ENCODE peak calls at places on chromosomes 11 and 22, in seven cellular contexts. One of them, this sample, is unnamed.

GRCh38 chr11:100791873-100792272 is 104.8 kb downstream of the ARHGAP42 start:
- DNase-seq in GM12891: no peak
- DNase-seq in H1: no peak
- DNase-seq in lower leg skin: no peak
- DNase-seq in K562: no peak
- DNase-seq in transverse colon: no peak
- DNase-seq in A549: no peak
- DNase-seq in this sample: no peak

GRCh38 chr11:105432241-105432995 is 177.5 kb upstream of the GRIA4 start:
- DNase-seq in transverse colon: no peak
- DNase-seq in K562: no peak
- DNase-seq in A549: no peak
- DNase-seq in lower leg skin: no peak
- DNase-seq in GM12891: no peak
- DNase-seq in H1: no peak
- DNase-seq in this sample: no peak

GRCh38 chr11:43399983-43400630 is 41.4 kb downstream of the TTC17 start:
- DNase-seq in transverse colon: no peak
- DNase-seq in K562: no peak
- DNase-seq in lower leg skin: no peak
- DNase-seq in GM12891: no peak
- DNase-seq in H1: no peak
- DNase-seq in A549: no peak
- DNase-seq in this sample: no peak

GRCh38 chr11:77322926-77323590 is 21.6 kb upstream of the GDPD4 start:
- DNase-seq in GM12891: no peak
- DNase-seq in lower leg skin: no peak
- DNase-seq in transverse colon: no peak
- DNase-seq in K562: no peak
- DNase-seq in H1: no peak
- DNase-seq in A549: no peak
- DNase-seq in this sample: no peak

GRCh38 chr11:61023086-61024035 is 51.9 kb downstream of the CD6 start:
- DNase-seq in A549: no peak
- DNase-seq in GM12891: no peak
- DNase-seq in lower leg skin: no peak
- DNase-seq in K562: no peak
- DNase-seq in H1: no peak
- DNase-seq in transverse colon: peak
- DNase-seq in this sample: no peak

GRCh38 chr11:73381589-73381988 is 5.4 kb downstream of the RELT start:
- DNase-seq in GM12891: no peak
- DNase-seq in H1: no peak
- DNase-seq in K562: no peak
- DNase-seq in transverse colon: no peak
- DNase-seq in A549: no peak
- DNase-seq in lower leg skin: no peak
- DNase-seq in this sample: no peak

GRCh38 chr22:45968003-45968650 is 8.8 kb downstream of the WNT7B start:
- DNase-seq in K562: no peak
- DNase-seq in A549: no peak
- DNase-seq in transverse colon: no peak
- DNase-seq in H1: no peak
- DNase-seq in lower leg skin: no peak
- DNase-seq in GM12891: no peak
- DNase-seq in this sample: no peak

GRCh38 chr11:119594639-119595249 is 134.3 kb downstream of the NECTIN1 start:
- DNase-seq in K562: peak
- DNase-seq in GM12891: no peak
- DNase-seq in A549: no peak
- DNase-seq in H1: no peak
- DNase-seq in transverse colon: no peak
- DNase-seq in lower leg skin: no peak
- DNase-seq in this sample: no peak

GRCh38 chr22:26398741-26399153 is 30.3 kb upstream of the ASPHD2 start:
- DNase-seq in K562: peak
- DNase-seq in transverse colon: peak
- DNase-seq in lower leg skin: peak
- DNase-seq in H1: peak
- DNase-seq in A549: peak
- DNase-seq in GM12891: peak
- DNase-seq in this sample: peak

GRCh38 chr11:34972892-34973291 is 56.5 kb downstream of the PDHX start:
- DNase-seq in A549: no peak
- DNase-seq in K562: no peak
- DNase-seq in H1: no peak
- DNase-seq in GM12891: no peak
- DNase-seq in transverse colon: no peak
- DNase-seq in lower leg skin: no peak
- DNase-seq in this sample: no peak

GRCh38 chr11:62981743-62982142 is 3.0 kb downstream of the SLC22A6 start:
- DNase-seq in transverse colon: no peak
- DNase-seq in lower leg skin: no peak
- DNase-seq in H1: peak
- DNase-seq in GM12891: no peak
- DNase-seq in A549: no peak
- DNase-seq in K562: no peak
- DNase-seq in this sample: no peak

GRCh38 chr11:61972796-61973602 is 5.6 kb upstream of the FTH1 start:
- DNase-seq in transverse colon: no peak
- DNase-seq in H1: no peak
- DNase-seq in GM12891: no peak
- DNase-seq in lower leg skin: peak
- DNase-seq in K562: no peak
- DNase-seq in A549: no peak
- DNase-seq in this sample: no peak

GRCh38 chr11:109735139-109735538 is 313.1 kb downstream of the C11orf87 start:
- DNase-seq in transverse colon: no peak
- DNase-seq in GM12891: no peak
- DNase-seq in K562: no peak
- DNase-seq in A549: no peak
- DNase-seq in lower leg skin: no peak
- DNase-seq in H1: no peak
- DNase-seq in this sample: no peak

GRCh38 chr11:27380796-27381195 is 17.8 kb upstream of the CCDC34 start:
- DNase-seq in K562: no peak
- DNase-seq in H1: no peak
- DNase-seq in GM12891: no peak
- DNase-seq in lower leg skin: no peak
- DNase-seq in transverse colon: no peak
- DNase-seq in A549: no peak
- DNase-seq in this sample: no peak

GRCh38 chr11:1163911-1164735 is 6.4 kb downstream of the MUC5AC start:
- DNase-seq in H1: no peak
- DNase-seq in transverse colon: peak
- DNase-seq in GM12891: no peak
- DNase-seq in A549: no peak
- DNase-seq in K562: no peak
- DNase-seq in lower leg skin: peak
- DNase-seq in this sample: no peak

GRCh38 chr11:132844956-132845355 is 687.3 kb downstream of the OPCML start:
- DNase-seq in lower leg skin: peak
- DNase-seq in H1: no peak
- DNase-seq in A549: no peak
- DNase-seq in transverse colon: no peak
- DNase-seq in K562: no peak
- DNase-seq in GM12891: no peak
- DNase-seq in this sample: no peak

GRCh38 chr11:76335827-76336226 is 45.1 kb downstream of the THAP12 start:
- DNase-seq in transverse colon: no peak
- DNase-seq in lower leg skin: no peak
- DNase-seq in GM12891: no peak
- DNase-seq in K562: no peak
- DNase-seq in H1: no peak
- DNase-seq in A549: no peak
- DNase-seq in this sample: no peak

GRCh38 chr11:64267207-64267945 is 16.0 kb downstream of the PLCB3 start:
- DNase-seq in transverse colon: no peak
- DNase-seq in A549: no peak
- DNase-seq in lower leg skin: no peak
- DNase-seq in H1: no peak
- DNase-seq in K562: no peak
- DNase-seq in GM12891: no peak
- DNase-seq in this sample: no peak

GRCh38 chr22:49999901-50000586 is 12.5 kb downstream of the IL17REL start:
- DNase-seq in transverse colon: no peak
- DNase-seq in H1: peak
- DNase-seq in lower leg skin: peak
- DNase-seq in GM12891: no peak
- DNase-seq in K562: no peak
- DNase-seq in A549: no peak
- DNase-seq in this sample: no peak

GRCh38 chr11:36427876-36428275 is 82.2 kb downstream of the TRAF6 start:
- DNase-seq in K562: no peak
- DNase-seq in GM12891: no peak
- DNase-seq in H1: no peak
- DNase-seq in lower leg skin: no peak
- DNase-seq in A549: no peak
- DNase-seq in transverse colon: no peak
- DNase-seq in this sample: no peak

GRCh38 chr11:26930518-26931247 is 63.2 kb upstream of the FIBIN start:
- DNase-seq in transverse colon: no peak
- DNase-seq in GM12891: no peak
- DNase-seq in K562: no peak
- DNase-seq in H1: no peak
- DNase-seq in A549: no peak
- DNase-seq in lower leg skin: no peak
- DNase-seq in this sample: no peak

GRCh38 chr11:12232819-12233601 is 122.6 kb downstream of the MICAL2 start:
- DNase-seq in transverse colon: no peak
- DNase-seq in H1: no peak
- DNase-seq in GM12891: no peak
- DNase-seq in K562: no peak
- DNase-seq in A549: peak
- DNase-seq in lower leg skin: no peak
- DNase-seq in this sample: no peak

GRCh38 chr11:48049036-48049435 is 68.7 kb downstream of the PTPRJ start:
- DNase-seq in H1: no peak
- DNase-seq in lower leg skin: no peak
- DNase-seq in transverse colon: no peak
- DNase-seq in GM12891: no peak
- DNase-seq in K562: no peak
- DNase-seq in A549: no peak
- DNase-seq in this sample: no peak

GRCh38 chr22:34055525-34056200 is 135.4 kb upstream of the LARGE1 start:
- DNase-seq in lower leg skin: no peak
- DNase-seq in K562: peak
- DNase-seq in A549: peak
- DNase-seq in GM12891: no peak
- DNase-seq in H1: peak
- DNase-seq in transverse colon: no peak
- DNase-seq in this sample: no peak

DNA sequence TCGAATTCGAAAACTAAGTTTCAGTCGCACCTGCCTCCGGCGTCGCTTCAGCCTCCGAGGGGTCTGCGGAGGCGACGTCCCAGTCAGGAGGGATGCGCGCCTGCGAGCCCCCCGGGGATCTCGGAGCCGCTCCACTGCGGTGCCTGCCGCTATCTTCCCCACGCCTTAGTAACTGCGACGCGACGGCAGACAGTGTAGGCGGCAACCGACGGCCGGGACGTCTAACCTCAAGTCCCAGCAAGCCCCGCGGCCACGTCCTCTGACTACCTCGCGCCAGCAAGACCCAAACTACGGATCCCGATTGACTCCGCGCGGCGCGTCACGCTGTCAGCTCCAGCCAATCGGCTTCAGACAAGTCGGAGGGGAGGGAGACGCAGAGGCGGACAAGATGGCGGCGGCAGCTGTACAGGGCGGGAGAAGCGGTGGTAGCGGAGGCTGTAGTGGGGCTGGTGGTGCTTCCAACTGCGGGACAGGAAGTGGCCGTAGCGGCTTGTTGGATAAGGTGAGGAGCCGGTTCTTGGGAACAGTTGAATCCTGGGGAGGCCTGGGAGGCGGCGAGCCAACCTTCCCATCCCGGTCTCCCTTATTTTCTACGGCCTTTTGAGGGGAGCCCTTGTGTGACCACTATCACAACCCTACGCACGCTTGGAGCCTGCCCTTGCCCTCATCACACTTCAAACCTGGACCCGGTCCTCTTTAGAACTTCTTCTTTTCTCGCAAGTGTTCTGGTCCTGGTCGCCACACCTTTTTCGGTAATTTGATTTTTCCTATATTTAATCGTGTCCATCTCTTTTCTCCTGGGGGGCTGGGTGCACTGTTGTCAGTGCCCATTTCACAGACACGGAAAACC is at the start of the genes SPCS2 and XRRA1:
- DNase-seq in transverse colon: peak
- DNase-seq in GM12891: peak
- DNase-seq in lower leg skin: peak
- DNase-seq in K562: peak
- DNase-seq in H1: peak
- DNase-seq in A549: peak
- DNase-seq in this sample: peak
- TF ChIP-seq POLR2A in transverse colon: peak
- TF ChIP-seq POLR2A in GM12891: peak
- TF ChIP-seq POLR2A in lower leg skin: no peak
- TF ChIP-seq POLR2A in K562: peak
- TF ChIP-seq POLR2A in H1: peak
- TF ChIP-seq POLR2A in A549: peak
- TF ChIP-seq POLR2A in this sample: peak

GRCh38 chr22:30396871-30397655 is at the start of gene SEC14L2:
- DNase-seq in transverse colon: peak
- DNase-seq in GM12891: no peak
- DNase-seq in lower leg skin: peak
- DNase-seq in H1: peak
- DNase-seq in A549: peak
- DNase-seq in K562: no peak
- DNase-seq in this sample: no peak
- TF ChIP-seq POLR2A in transverse colon: peak
- TF ChIP-seq POLR2A in GM12891: no peak
- TF ChIP-seq POLR2A in lower leg skin: no peak
- TF ChIP-seq POLR2A in H1: no peak
- TF ChIP-seq POLR2A in A549: peak
- TF ChIP-seq POLR2A in K562: no peak
- TF ChIP-seq POLR2A in this sample: no peak

DNA sequence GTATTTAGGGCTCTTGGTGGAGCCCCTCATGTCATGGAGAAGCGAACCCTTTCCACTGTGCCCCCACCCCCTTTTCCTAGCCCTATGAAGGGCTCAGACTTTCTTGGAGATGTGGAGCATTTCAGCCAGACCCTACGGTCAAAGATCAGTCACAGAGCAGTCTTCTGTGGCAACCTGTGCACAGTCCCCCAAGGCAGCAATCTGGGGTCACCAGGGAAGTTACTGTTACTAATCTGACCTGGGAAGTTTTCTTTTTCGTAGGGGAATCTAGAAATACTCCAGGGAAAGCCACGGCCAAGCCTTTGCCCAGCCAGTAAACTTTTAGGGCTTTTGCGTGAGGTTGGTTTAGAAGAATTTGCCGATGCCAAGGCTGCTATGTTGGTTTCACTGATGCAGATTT is 50.6 kb downstream of the ZBTB16 start:
- DNase-seq in H1: no peak
- DNase-seq in lower leg skin: peak
- DNase-seq in K562: no peak
- DNase-seq in GM12891: no peak
- DNase-seq in transverse colon: no peak
- DNase-seq in A549: no peak
- DNase-seq in this sample: no peak
- TF ChIP-seq POLR2A in H1: no peak
- TF ChIP-seq POLR2A in lower leg skin: no peak
- TF ChIP-seq POLR2A in K562: no peak
- TF ChIP-seq POLR2A in GM12891: no peak
- TF ChIP-seq POLR2A in transverse colon: no peak
- TF ChIP-seq POLR2A in A549: no peak
- TF ChIP-seq POLR2A in this sample: no peak

GRCh38 chr11:85647604-85648299 is at the start of gene TMEM126A:
- DNase-seq in GM12891: peak
- DNase-seq in H1: peak
- DNase-seq in A549: peak
- DNase-seq in transverse colon: peak
- DNase-seq in lower leg skin: peak
- DNase-seq in K562: peak
- DNase-seq in this sample: peak
- TF ChIP-seq POLR2A in GM12891: peak
- TF ChIP-seq POLR2A in H1: peak
- TF ChIP-seq POLR2A in A549: peak
- TF ChIP-seq POLR2A in transverse colon: peak
- TF ChIP-seq POLR2A in lower leg skin: no peak
- TF ChIP-seq POLR2A in K562: peak
- TF ChIP-seq POLR2A in this sample: peak